ENCODE peak calls at places on chromosomes 7 and 10, in nine cellular contexts. M is HCT116, C is left ventricle myocardium superior, D is OCI-LY7, T is GM03348, P is foreskin fibroblast, V is hepatic stellate cell, R is hippocampal formation, K is GM13977. G is an unnamed sample.

GRCh38 chr7:150977382-150978135 is 562 bp downstream of the KCNH2 start:
- DNase-seq in D (peak), M (no peak), C (peak), V (no peak), P (no peak), R (no peak), K (no peak), T (no peak), G (no peak)

GRCh38 chr7:117834983-117835664 is 38.1 kb downstream of the CTTNBP2 start:
- DNase-seq in C (no peak), M (no peak), K (no peak), V (no peak), R (peak), P (no peak), T (no peak), D (no peak), G (no peak)

GRCh38 chr7:154409703-154410311 is 357.6 kb downstream of the DPP6 start:
- DNase-seq in D (peak), M (no peak), R (peak), T (no peak), P (peak), K (no peak), C (no peak), V (no peak), G (no peak)

GRCh38 chr7:84139986-84140729 is 54.4 kb downstream of the SEMA3A start:
- DNase-seq in D (no peak), V (no peak), P (peak), C (no peak), M (no peak), K (no peak), T (no peak), R (no peak), G (no peak)

GRCh38 chr10:63209703-63210102 is 76.6 kb downstream of the NRBF2 start:
- DNase-seq in D (no peak), C (no peak), T (no peak), K (no peak), P (peak), R (no peak), M (no peak), V (no peak), G (no peak)

GRCh38 chr7:102412548-102412947 is 16.4 kb downstream of the PRKRIP1 start:
- DNase-seq in C (peak), V (peak), T (peak), M (no peak), P (peak), K (no peak), R (peak), D (peak), G (no peak)

GRCh38 chr10:30284860-30285594 is 64.1 kb downstream of the MTPAP start:
- DNase-seq in K (peak), D (no peak), C (no peak), M (no peak), V (peak), R (peak), P (peak), T (peak), G (peak)

GRCh38 chr7:108434030-108434429 is 22.2 kb downstream of the NRCAM start:
- DNase-seq in C (no peak), R (no peak), P (no peak), M (no peak), D (no peak), T (no peak), K (no peak), V (no peak), G (no peak)

GRCh38 chr10:1678084-1678483 is 59.2 kb downstream of the ADARB2 start:
- DNase-seq in C (no peak), T (no peak), D (no peak), R (no peak), V (no peak), P (no peak), K (no peak), M (no peak), G (no peak)

GRCh38 chr10:7483848-7484247 is 73.0 kb upstream of the SFMBT2 start:
- DNase-seq in T (no peak), R (no peak), K (no peak), M (no peak), C (no peak), P (no peak), D (no peak), V (no peak), G (no peak)

GRCh38 chr10:12186324-12186723 is 9.4 kb downstream of the NUDT5 start:
- DNase-seq in P (no peak), V (no peak), T (no peak), C (no peak), M (no peak), K (no peak), D (no peak), R (no peak), G (no peak)

GRCh38 chr10:86306628-86307278 is 59.8 kb downstream of the GRID1 start:
- DNase-seq in V (no peak), P (peak), D (peak), R (no peak), M (no peak), K (peak), C (no peak), T (peak), G (peak)

GRCh38 chr10:61404771-61405170 is 48.4 kb downstream of the TMEM26 start:
- DNase-seq in D (no peak), V (no peak), M (no peak), T (peak), C (no peak), R (no peak), P (peak), K (no peak), G (no peak)

GRCh38 chr7:2431260-2431867 is 28.0 kb downstream of the CHST12 start:
- DNase-seq in T (no peak), K (no peak), M (no peak), R (no peak), P (no peak), D (peak), V (no peak), C (no peak), G (no peak)

GRCh38 chr7:131111081-131111576 is 216.5 kb upstream of the MKLN1 start:
- DNase-seq in C (no peak), V (peak), P (peak), T (peak), D (peak), M (no peak), R (peak), K (peak), G (no peak)

GRCh38 chr10:70321233-70321632 is 37.4 kb upstream of the NPFFR1 start:
- DNase-seq in K (no peak), V (no peak), P (no peak), D (no peak), C (no peak), T (no peak), R (no peak), M (no peak), G (no peak)

GRCh38 chr10:133022784-133023115 is 65.0 kb upstream of the ADGRA1 start:
- DNase-seq in K (no peak), D (no peak), P (no peak), C (no peak), T (no peak), V (no peak), R (no peak), M (no peak), G (no peak)

GRCh38 chr10:63675171-63675570 is 154.0 kb downstream of the REEP3 start:
- DNase-seq in R (no peak), M (no peak), C (no peak), T (peak), P (peak), V (peak), K (no peak), D (no peak), G (peak)

GRCh38 chr10:129517680-129518057 is 50.6 kb downstream of the MGMT start:
- DNase-seq in D (no peak), R (no peak), C (no peak), T (no peak), P (no peak), V (no peak), K (no peak), M (no peak), G (no peak)